ENCODE peak calls at places on chromosomes 4 and X, in seven cellular contexts. One of them, this sample, is unnamed.

GRCh38 chr4:57053508-57053907 is 56.7 kb downstream of the IGFBP7 start:
- DNase-seq in DMS79 treated with DMSO at 0.1 percent for 48 hours: no peak
- DNase-seq in mucosa of descending colon: no peak
- DNase-seq in NCI-H1436: no peak
- DNase-seq in AG04450: no peak
- DNase-seq in DMS 273 treated with DMSO at 0.1 percent for 48 hours: no peak
- DNase-seq in CD4-positive, CD25-positive, alpha-beta regulatory T cell: no peak
- DNase-seq in this sample: no peak

GRCh38 chr4:82017680-82018079 is 356.1 kb downstream of the HNRNPD start:
- DNase-seq in DMS79 treated with DMSO at 0.1 percent for 48 hours: no peak
- DNase-seq in NCI-H1436: no peak
- DNase-seq in DMS 273 treated with DMSO at 0.1 percent for 48 hours: no peak
- DNase-seq in mucosa of descending colon: no peak
- DNase-seq in AG04450: no peak
- DNase-seq in CD4-positive, CD25-positive, alpha-beta regulatory T cell: peak
- DNase-seq in this sample: no peak

GRCh38 chrX:43148305-43148704 is 370.3 kb upstream of the PPP1R2C start:
- DNase-seq in DMS79 treated with DMSO at 0.1 percent for 48 hours: no peak
- DNase-seq in NCI-H1436: no peak
- DNase-seq in DMS 273 treated with DMSO at 0.1 percent for 48 hours: no peak
- DNase-seq in mucosa of descending colon: no peak
- DNase-seq in CD4-positive, CD25-positive, alpha-beta regulatory T cell: peak
- DNase-seq in AG04450: no peak
- DNase-seq in this sample: no peak

GRCh38 chr4:3765271-3766206 is 646 bp upstream of the ADRA2C start:
- DNase-seq in CD4-positive, CD25-positive, alpha-beta regulatory T cell: no peak
- DNase-seq in mucosa of descending colon: no peak
- DNase-seq in DMS 273 treated with DMSO at 0.1 percent for 48 hours: no peak
- DNase-seq in DMS79 treated with DMSO at 0.1 percent for 48 hours: no peak
- DNase-seq in AG04450: no peak
- DNase-seq in NCI-H1436: no peak
- DNase-seq in this sample: no peak

GRCh38 chr4:39526810-39527295 is 386 bp downstream of the UGDH start:
- DNase-seq in DMS79 treated with DMSO at 0.1 percent for 48 hours: peak
- DNase-seq in DMS 273 treated with DMSO at 0.1 percent for 48 hours: no peak
- DNase-seq in CD4-positive, CD25-positive, alpha-beta regulatory T cell: no peak
- DNase-seq in mucosa of descending colon: no peak
- DNase-seq in NCI-H1436: no peak
- DNase-seq in AG04450: no peak
- DNase-seq in this sample: no peak

GRCh38 chr4:125266901-125267601 is 47.7 kb upstream of the FAT4 start:
- DNase-seq in CD4-positive, CD25-positive, alpha-beta regulatory T cell: no peak
- DNase-seq in NCI-H1436: no peak
- DNase-seq in mucosa of descending colon: no peak
- DNase-seq in DMS 273 treated with DMSO at 0.1 percent for 48 hours: no peak
- DNase-seq in AG04450: peak
- DNase-seq in DMS79 treated with DMSO at 0.1 percent for 48 hours: no peak
- DNase-seq in this sample: no peak

GRCh38 chr4:19348746-19349145 is 903.0 kb upstream of the SLIT2 start:
- DNase-seq in DMS 273 treated with DMSO at 0.1 percent for 48 hours: no peak
- DNase-seq in mucosa of descending colon: no peak
- DNase-seq in AG04450: no peak
- DNase-seq in CD4-positive, CD25-positive, alpha-beta regulatory T cell: no peak
- DNase-seq in NCI-H1436: no peak
- DNase-seq in DMS79 treated with DMSO at 0.1 percent for 48 hours: no peak
- DNase-seq in this sample: no peak

GRCh38 chr4:124833831-124834505 is 121.4 kb upstream of the ANKRD50 start:
- DNase-seq in NCI-H1436: no peak
- DNase-seq in CD4-positive, CD25-positive, alpha-beta regulatory T cell: no peak
- DNase-seq in DMS 273 treated with DMSO at 0.1 percent for 48 hours: no peak
- DNase-seq in mucosa of descending colon: no peak
- DNase-seq in DMS79 treated with DMSO at 0.1 percent for 48 hours: no peak
- DNase-seq in AG04450: no peak
- DNase-seq in this sample: no peak

GRCh38 chrX:101507372-101507771 is 22.1 kb downstream of the ARMCX4 start:
- DNase-seq in mucosa of descending colon: no peak
- DNase-seq in DMS79 treated with DMSO at 0.1 percent for 48 hours: no peak
- DNase-seq in CD4-positive, CD25-positive, alpha-beta regulatory T cell: no peak
- DNase-seq in DMS 273 treated with DMSO at 0.1 percent for 48 hours: no peak
- DNase-seq in AG04450: no peak
- DNase-seq in NCI-H1436: no peak
- DNase-seq in this sample: no peak

GRCh38 chr4:166065324-166065723 is 192.3 kb downstream of the TLL1 start:
- DNase-seq in CD4-positive, CD25-positive, alpha-beta regulatory T cell: no peak
- DNase-seq in DMS 273 treated with DMSO at 0.1 percent for 48 hours: no peak
- DNase-seq in NCI-H1436: no peak
- DNase-seq in mucosa of descending colon: no peak
- DNase-seq in AG04450: no peak
- DNase-seq in DMS79 treated with DMSO at 0.1 percent for 48 hours: no peak
- DNase-seq in this sample: no peak

GRCh38 chrX:132125906-132126305 is 1.9 kb downstream of the FRMD7 start:
- DNase-seq in DMS79 treated with DMSO at 0.1 percent for 48 hours: no peak
- DNase-seq in NCI-H1436: no peak
- DNase-seq in CD4-positive, CD25-positive, alpha-beta regulatory T cell: no peak
- DNase-seq in AG04450: no peak
- DNase-seq in DMS 273 treated with DMSO at 0.1 percent for 48 hours: no peak
- DNase-seq in mucosa of descending colon: no peak
- DNase-seq in this sample: no peak

GRCh38 chr4:40630335-40631021 is 814 bp upstream of the RBM47 start:
- DNase-seq in NCI-H1436: no peak
- DNase-seq in mucosa of descending colon: peak
- DNase-seq in AG04450: no peak
- DNase-seq in DMS 273 treated with DMSO at 0.1 percent for 48 hours: no peak
- DNase-seq in CD4-positive, CD25-positive, alpha-beta regulatory T cell: no peak
- DNase-seq in DMS79 treated with DMSO at 0.1 percent for 48 hours: no peak
- DNase-seq in this sample: no peak

GRCh38 chr4:137994858-137995257 is 247.3 kb downstream of the SLC7A11 start:
- DNase-seq in AG04450: no peak
- DNase-seq in CD4-positive, CD25-positive, alpha-beta regulatory T cell: no peak
- DNase-seq in mucosa of descending colon: no peak
- DNase-seq in DMS 273 treated with DMSO at 0.1 percent for 48 hours: no peak
- DNase-seq in NCI-H1436: no peak
- DNase-seq in DMS79 treated with DMSO at 0.1 percent for 48 hours: no peak
- DNase-seq in this sample: no peak

GRCh38 chr4:99395595-99396364 is 39.4 kb downstream of the ADH7 start:
- DNase-seq in DMS 273 treated with DMSO at 0.1 percent for 48 hours: no peak
- DNase-seq in DMS79 treated with DMSO at 0.1 percent for 48 hours: no peak
- DNase-seq in mucosa of descending colon: no peak
- DNase-seq in AG04450: no peak
- DNase-seq in CD4-positive, CD25-positive, alpha-beta regulatory T cell: no peak
- DNase-seq in NCI-H1436: no peak
- DNase-seq in this sample: no peak

GRCh38 chrX:29555465-29556091 is 659.8 kb upstream of the MAGEB2 start:
- DNase-seq in AG04450: no peak
- DNase-seq in DMS 273 treated with DMSO at 0.1 percent for 48 hours: no peak
- DNase-seq in DMS79 treated with DMSO at 0.1 percent for 48 hours: no peak
- DNase-seq in CD4-positive, CD25-positive, alpha-beta regulatory T cell: no peak
- DNase-seq in mucosa of descending colon: no peak
- DNase-seq in NCI-H1436: no peak
- DNase-seq in this sample: no peak

This sample was measured in NCI-H2171.